ENCODE peak calls at places on chromosomes 2 and 18, in six cellular contexts. O, H, W, D, E and V are unnamed samples.

GRCh38 chr2:173414823-173415322 is 60.2 kb downstream of the CDCA7 start:
- DNase-seq in W (no peak), H (no peak), E (no peak), D (no peak), O (no peak), V (no peak)

GRCh38 chr2:70029814-70030409 is 57.4 kb upstream of the PCBP1 start:
- DNase-seq in O (no peak), D (no peak), E (no peak), W (no peak), H (no peak), V (peak; percentile 38)

GRCh38 chr2:30569991-30570390 is 122.9 kb downstream of the LCLAT1 start:
- DNase-seq in O (no peak), E (no peak), H (no peak), W (no peak), D (no peak), V (no peak)

GRCh38 chr18:10140928-10141327 is 227.1 kb downstream of the VAPA start:
- DNase-seq in O (no peak), E (peak; percentile 85), W (peak; percentile 67), D (peak; percentile 33), H (no peak), V (peak; percentile 58)

GRCh38 chr2:67572721-67573485 is 175.8 kb downstream of the ETAA1 start:
- DNase-seq in W (no peak), O (no peak), D (peak; percentile 51), E (no peak), H (no peak), V (peak; percentile 26)

GRCh38 chr18:49193252-49193651 is 242.5 kb upstream of the SMAD7 start:
- DNase-seq in O (no peak), E (no peak), W (no peak), H (no peak), D (no peak), V (no peak)

GRCh38 chr18:44826418-44827259 is 146.0 kb downstream of the SETBP1 start:
- DNase-seq in E (no peak), O (no peak), W (peak; percentile 90), H (no peak), D (peak; percentile 87), V (peak; percentile 84)

GRCh38 chr18:32310119-32310518 is 120.3 kb downstream of the MEP1B start:
- DNase-seq in E (no peak), W (no peak), O (no peak), D (no peak), H (no peak), V (no peak)

GRCh38 chr2:28802975-28803429 is 7.6 kb upstream of the SPDYA start:
- DNase-seq in O (no peak), W (no peak), H (no peak), D (no peak), E (no peak), V (no peak)

GRCh38 chr2:46780411-46780800 is 135.2 kb downstream of the MCFD2 start:
- DNase-seq in O (peak; percentile 20), D (peak; percentile 40), E (no peak), W (no peak), H (no peak), V (no peak)

GRCh38 chr2:157785200-157785599 is 90.9 kb downstream of the ACVR1 start:
- DNase-seq in O (no peak), H (no peak), D (peak; percentile 44), E (no peak), W (no peak), V (no peak)

GRCh38 chr18:59951591-59951990 is 51.8 kb downstream of the PMAIP1 start:
- DNase-seq in H (peak; percentile 63), D (no peak), W (no peak), E (no peak), O (no peak), V (no peak)

GRCh38 chr2:177265834-177266817 is 1.6 kb upstream of the NFE2L2 start:
- DNase-seq in W (no peak), D (no peak), H (no peak), O (no peak), E (peak; percentile 85), V (no peak)

GRCh38 chr2:9627310-9627709 is 3.5 kb downstream of the YWHAQ start:
- DNase-seq in H (no peak), W (no peak), E (no peak), O (no peak), D (no peak), V (no peak)

GRCh38 chr2:71250945-71251344 is 24.0 kb upstream of the PAIP2B start:
- DNase-seq in H (no peak), O (peak; percentile 27), E (no peak), D (no peak), W (no peak), V (no peak)

GRCh38 chr18:11511434-11512095 is 97.8 kb upstream of the SLC35G4 start:
- DNase-seq in E (no peak), H (no peak), W (no peak), O (no peak), D (no peak), V (no peak)

GRCh38 chr2:527581-527980 is 149.6 kb downstream of the TMEM18 start:
- DNase-seq in H (no peak), D (no peak), O (no peak), E (no peak), W (peak; percentile 76), V (no peak)

GRCh38 chr2:525611-526010 is 151.6 kb downstream of the TMEM18 start:
- DNase-seq in E (no peak), H (no peak), W (no peak), D (no peak), O (no peak), V (no peak)

GRCh38 chr2:526918-527317 is 150.3 kb downstream of the TMEM18 start:
- DNase-seq in W (no peak), E (no peak), O (no peak), D (no peak), H (no peak), V (no peak)

GRCh38 chr2:529425-529824 is 147.8 kb downstream of the TMEM18 start:
- DNase-seq in D (no peak), O (no peak), W (no peak), E (peak; percentile 48), H (peak; percentile 74), V (no peak)

GRCh38 chr2:529852-530251 is 147.4 kb downstream of the TMEM18 start:
- DNase-seq in E (no peak), W (no peak), O (no peak), H (no peak), D (no peak), V (no peak)
- H3K9me3 ChIP-seq in E (peaks cover 13% of the 10 kb centered on the region), W (no peaks in the 10 kb centered on the region), O (no peaks in the 10 kb centered on the region), H (no peaks in the 10 kb centered on the region), D (no peaks in the 10 kb centered on the region), V (peaks cover 30% of the 10 kb centered on the region)

GRCh38 chr2:233143700-233144331 is 83.7 kb downstream of the INPP5D start:
- DNase-seq in H (no peak), D (no peak), O (no peak), E (no peak), W (no peak), V (no peak)
- TF ChIP-seq POLR2AphosphoS5 in H (no peak), D (no peak), O (no peak), E (peak; percentile 22), W (no peak), V (no peak)

DNA sequence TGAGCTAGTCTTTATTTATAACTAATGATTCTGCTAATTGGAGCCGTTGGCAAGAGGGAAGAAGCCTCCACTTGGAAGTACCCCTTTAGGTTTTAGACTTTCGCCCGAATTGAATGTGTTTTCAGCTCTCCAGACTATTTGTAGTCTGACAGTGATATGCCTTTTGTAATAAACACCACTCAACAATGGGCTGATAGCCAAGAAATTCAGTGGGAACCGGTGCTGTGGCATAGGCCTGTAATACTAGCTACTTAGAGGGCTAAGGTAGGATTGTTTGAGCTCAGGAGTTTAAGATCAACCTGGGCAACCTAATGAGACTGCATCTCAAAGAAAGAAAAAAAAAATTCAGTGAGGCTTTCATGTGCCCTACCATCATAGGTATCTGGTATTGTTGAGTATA is 13.6 kb upstream of the ZSCAN30 start:
- DNase-seq in O (no peak), D (no peak), E (no peak), H (no peak), W (no peak), V (no peak)
- H3K9me3 ChIP-seq in O (peaks cover 91% of the 10 kb centered on the region), D (no peaks in the 10 kb centered on the region), E (peaks cover 68% of the 10 kb centered on the region), H (peaks cover 49% of the 10 kb centered on the region), W (peaks cover 50% of the 10 kb centered on the region), V (peaks cover 97% of the 10 kb centered on the region)

GRCh38 chr18:47075098-47075883 is 39.9 kb upstream of the ELOA2 start:
- DNase-seq in H (peak; percentile 57), D (no peak), W (no peak), O (no peak), E (no peak), V (no peak)
- TF ChIP-seq POLR2AphosphoS5 in H (peak; percentile 70), D (no peak), W (no peak), O (no peak), E (no peak), V (no peak)